ENCODE peak calls at places on chromosome 11, in six cellular contexts. W is mesothelial cell of epicardium, O is adrenal gland, P is natural killer cell, I is fibroblast of mammary gland, E is endothelial cell of umbilical vein. K is an unnamed sample.

GRCh38 chr11:122709042-122709760 is 53.7 kb downstream of the UBASH3B start:
- DNase-seq in E (no peak), P (no peak), W (no peak), I (peak), O (no peak), K (no peak)

GRCh38 chr11:134047586-134047999 is 21.3 kb upstream of the JAM3 start:
- DNase-seq in W (no peak), P (no peak), E (no peak), I (peak), O (no peak), K (no peak)

GRCh38 chr11:94396282-94396681 is 4.9 kb downstream of the GPR83 start:
- DNase-seq in E (no peak), P (no peak), I (no peak), O (no peak), W (no peak), K (no peak)

GRCh38 chr11:107408762-107409200 is 48.8 kb downstream of the CWF19L2 start:
- DNase-seq in W (no peak), P (no peak), E (no peak), I (no peak), O (no peak), K (no peak)

GRCh38 chr11:11407065-11407737 is 54.2 kb upstream of the CSNK2A3 start:
- DNase-seq in W (no peak), I (peak), P (no peak), O (peak), E (no peak), K (no peak)

GRCh38 chr11:105577645-105578044 is 32.2 kb upstream of the GRIA4 start:
- DNase-seq in I (no peak), E (peak), O (no peak), W (no peak), P (no peak), K (no peak)

GRCh38 chr11:62508336-62509058 is 38.1 kb downstream of the AHNAK start:
- DNase-seq in O (peak), P (no peak), W (no peak), I (no peak), E (peak), K (no peak)

GRCh38 chr11:10622957-10623787 is 54.7 kb upstream of the LYVE1 start:
- DNase-seq in P (no peak), E (no peak), W (no peak), I (no peak), O (peak), K (no peak)

GRCh38 chr11:88535916-88536547 is 198.5 kb upstream of the CTSC start:
- DNase-seq in O (no peak), W (no peak), P (no peak), I (peak), E (peak), K (no peak)

GRCh38 chr11:118672865-118673264 is 6.6 kb downstream of the TREH start:
- DNase-seq in P (no peak), E (no peak), W (no peak), O (no peak), I (no peak), K (no peak)

GRCh38 chr11:13335319-13335718 is 57.7 kb downstream of the BMAL1 start:
- DNase-seq in O (peak), P (peak), I (peak), E (peak), W (no peak), K (peak)

GRCh38 chr11:116217006-116217405 is 555.8 kb downstream of the BUD13 start:
- DNase-seq in E (peak), O (peak), I (peak), W (no peak), P (no peak), K (no peak)

GRCh38 chr11:1297576-1298473 is 11.6 kb downstream of the TOLLIP start:
- DNase-seq in P (no peak), I (no peak), O (peak), W (no peak), E (no peak), K (no peak)

GRCh38 chr11:27398413-27398780 is 35.4 kb upstream of the CCDC34 start:
- DNase-seq in O (no peak), W (no peak), I (no peak), P (no peak), E (no peak), K (no peak)

GRCh38 chr11:17752144-17752543 is 17.6 kb downstream of the KCNC1 start:
- DNase-seq in O (no peak), P (no peak), W (no peak), I (no peak), E (no peak), K (no peak)

GRCh38 chr11:77283101-77283500 is 18.4 kb downstream of the GDPD4 start:
- DNase-seq in E (no peak), I (no peak), W (no peak), P (no peak), O (no peak), K (no peak)

GRCh38 chr11:304915-305833 is 2.4 kb upstream of the IFITM2 start:
- DNase-seq in E (peak), O (peak), W (no peak), P (no peak), I (peak), K (peak)

GRCh38 chr11:35009191-35009940 is 92.9 kb downstream of the PDHX start:
- DNase-seq in W (no peak), O (no peak), E (no peak), I (peak), P (no peak), K (no peak)

GRCh38 chr11:26665946-26666345 is 55.9 kb downstream of the SLC5A12 start:
- DNase-seq in W (no peak), O (no peak), P (no peak), I (no peak), E (no peak), K (no peak)

GRCh38 chr11:119797137-119797611 is 68.2 kb upstream of the NECTIN1 start:
- DNase-seq in I (no peak), O (no peak), W (no peak), E (no peak), P (no peak), K (no peak)

GRCh38 chr11:28756977-28757376 is 648.8 kb downstream of the METTL15 start:
- DNase-seq in I (peak), W (no peak), E (peak), O (no peak), P (no peak), K (no peak)

GRCh38 chr11:134864233-134864967 is 452.4 kb upstream of the B3GAT1 start:
- DNase-seq in O (no peak), W (no peak), P (no peak), E (no peak), I (no peak), K (no peak)

GRCh38 chr11:74035264-74035663 is 26.4 kb upstream of the UCP3 start:
- DNase-seq in I (no peak), W (no peak), P (no peak), E (no peak), O (no peak), K (no peak)

GRCh38 chr11:74037309-74037708 is 28.4 kb upstream of the UCP3 start:
- DNase-seq in I (peak), O (no peak), W (no peak), P (no peak), E (no peak), K (no peak)

GRCh38 chr11:74030668-74031309 is 21.9 kb upstream of the UCP3 start:
- DNase-seq in O (no peak), I (no peak), P (no peak), E (no peak), W (no peak), K (no peak)

GRCh38 chr11:74031310-74031676 is 22.4 kb upstream of the UCP3 start:
- DNase-seq in P (no peak), O (no peak), W (no peak), E (no peak), I (peak), K (no peak)

GRCh38 chr11:74033046-74033445 is 24.2 kb upstream of the UCP3 start:
- DNase-seq in I (no peak), O (no peak), E (no peak), W (no peak), P (no peak), K (no peak)
- TF ChIP-seq CTCF in I (no peak), O (no peak), E (no peak), W (no peak), P (no peak), K (no peak)

GRCh38 chr11:19803506-19803998 is 90.9 kb downstream of the NAV2 start:
- DNase-seq in W (no peak), O (no peak), E (no peak), I (no peak), P (no peak), K (no peak)

GRCh38 chr11:19795082-19795481 is 82.4 kb downstream of the NAV2 start:
- DNase-seq in P (no peak), I (no peak), O (no peak), E (no peak), W (no peak), K (no peak)

GRCh38 chr11:19802773-19803293 is 90.2 kb downstream of the NAV2 start:
- DNase-seq in P (no peak), W (no peak), E (peak), I (no peak), O (no peak), K (no peak)

GRCh38 chr11:19800714-19801519 is 88.3 kb downstream of the NAV2 start:
- DNase-seq in W (no peak), O (no peak), E (no peak), I (peak), P (no peak), K (no peak)

DNA sequence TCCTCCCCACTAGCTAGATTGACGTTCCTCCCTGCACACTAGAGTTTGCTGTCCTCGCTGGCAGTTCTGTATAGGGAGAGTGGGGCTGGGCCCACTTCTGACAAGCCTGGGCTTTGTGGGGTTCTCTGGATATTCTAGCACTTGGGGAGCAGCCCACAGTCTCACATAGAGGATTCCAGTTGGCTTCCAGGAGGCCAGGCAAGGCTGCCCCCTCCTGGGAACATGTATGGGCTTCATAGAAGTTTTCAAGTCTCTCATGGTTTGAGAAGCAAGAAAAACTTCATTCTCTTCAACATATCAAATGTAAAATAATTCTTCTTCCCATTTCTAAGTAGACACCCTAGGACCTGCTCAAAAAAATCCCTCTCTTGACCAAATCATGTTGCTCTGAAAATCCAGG is 87.5 kb downstream of the NAV2 start:
- DNase-seq in W (no peak), E (peak), O (no peak), P (no peak), I (no peak), K (no peak)
- TF ChIP-seq CTCF in W (no peak), E (peak), O (no peak), P (no peak), I (peak), K (no peak)

GRCh38 chr11:85725510-85726258 is 39.7 kb upstream of the CCDC89 start:
- DNase-seq in E (peak), I (peak), P (no peak), O (no peak), W (no peak), K (no peak)
- TF ChIP-seq CTCF in E (no peak), I (peak), P (no peak), O (no peak), W (no peak), K (no peak)

GRCh38 chr11:124746621-124747243 is 5.3 kb downstream of the VSIG2 start:
- DNase-seq in I (peak), O (peak), P (peak), W (no peak), E (peak), K (peak)
- TF ChIP-seq CTCF in I (peak), O (peak), P (peak), W (no peak), E (peak), K (peak)

DNA sequence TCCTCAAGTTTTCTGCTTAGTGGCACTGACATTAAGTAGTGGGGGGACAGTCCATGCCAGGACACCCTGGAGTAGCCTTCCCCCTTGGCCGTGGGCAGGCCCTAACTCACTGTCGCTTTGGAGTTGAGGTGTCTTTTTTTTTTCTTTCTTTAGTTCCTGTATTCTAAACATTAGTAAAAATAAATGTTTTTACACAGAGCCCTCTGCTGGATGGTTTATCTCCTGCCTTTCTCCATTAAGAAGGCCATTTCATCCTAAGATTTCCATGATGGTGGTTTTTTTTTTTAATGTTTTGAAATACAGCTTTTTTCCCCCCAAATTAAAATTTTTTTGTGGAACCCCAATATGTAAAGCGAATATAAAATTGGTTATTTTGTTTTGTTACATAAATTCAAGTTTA is 1.8 kb upstream of the TIGD3 start:
- DNase-seq in E (peak), P (no peak), O (no peak), I (peak), W (no peak), K (no peak)
- TF ChIP-seq CTCF in E (peak), P (no peak), O (no peak), I (peak), W (no peak), K (peak)

DNA sequence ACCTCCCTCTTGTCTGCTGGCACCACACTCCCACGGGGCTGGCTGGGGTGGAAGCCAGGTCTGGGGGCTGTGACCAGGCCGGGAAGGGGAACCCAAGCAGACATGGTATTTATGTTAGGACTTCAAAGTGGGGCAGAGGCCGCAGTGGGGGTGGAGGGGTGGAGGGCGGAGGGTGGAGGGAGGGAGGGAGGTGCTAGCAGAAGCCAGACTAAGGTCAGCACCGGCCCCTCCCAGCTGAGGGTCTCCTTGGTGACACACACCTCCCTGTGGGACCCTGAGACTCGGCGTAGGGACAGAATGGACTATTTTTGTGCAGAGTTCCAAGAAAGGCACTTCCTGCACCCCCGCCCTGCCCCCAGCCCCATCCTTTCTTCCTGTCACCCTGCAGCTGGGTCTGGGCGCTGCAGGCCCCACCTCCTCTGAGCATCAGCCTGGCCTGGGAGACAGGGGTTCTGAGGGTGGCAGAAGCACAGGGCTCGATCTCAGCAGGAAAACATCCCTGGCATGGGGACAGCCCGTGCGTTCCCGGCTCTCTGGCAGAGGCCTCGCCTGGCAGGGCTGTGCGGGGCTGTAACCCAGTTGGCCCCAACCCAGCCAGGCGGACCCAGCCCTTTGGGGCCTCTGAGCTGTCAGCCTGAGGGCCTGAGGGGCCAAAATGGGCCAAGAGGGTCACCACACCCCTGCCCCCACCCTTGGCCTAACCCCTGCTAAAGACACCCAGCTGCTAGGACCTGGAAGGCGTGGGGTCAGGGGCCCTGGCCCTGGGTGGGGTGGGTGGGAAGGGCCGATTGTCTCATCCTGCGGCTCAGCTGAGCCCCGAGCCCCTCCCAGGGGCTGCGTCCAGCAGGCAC is 9.6 kb upstream of the CD248 start:
- DNase-seq in O (no peak), W (no peak), I (peak), P (no peak), E (no peak), K (no peak)
- TF ChIP-seq CTCF in O (no peak), W (no peak), I (no peak), P (no peak), E (no peak), K (no peak)

GRCh38 chr11:65551572-65552398 is 6.4 kb downstream of the LTBP3 start:
- DNase-seq in I (peak), O (no peak), W (no peak), P (peak), E (peak), K (no peak)
- TF ChIP-seq CTCF in I (peak), O (peak), W (no peak), P (peak), E (peak), K (peak)